ENCODE peak calls at places on chromosomes 6 and 20, in five cellular contexts. S is tibial nerve, N is psoas muscle, E is T-helper 2 cell, V is COR-L47. I is an unnamed sample.

GRCh38 chr20:23995905-23996666 is 7.5 kb upstream of the GGTLC1 start:
- DNase-seq in S (peak; percentile 29), E (peak; percentile 49), V (peak; percentile 40), N (peak; percentile 51), I (peak; percentile 69)

GRCh38 chr20:14384411-14384810 is 47.0 kb upstream of the FLRT3 start:
- DNase-seq in E (no peak), V (no peak), N (no peak), S (no peak), I (no peak)

GRCh38 chr6:136225496-136225895 is 24.6 kb downstream of the MTFR2 start:
- DNase-seq in V (no peak), E (no peak), N (no peak), S (no peak), I (no peak)

GRCh38 chr6:167129159-167129558 is 6.3 kb downstream of the CCR6 start:
- DNase-seq in E (no peak), V (no peak), N (no peak), S (no peak), I (no peak)

GRCh38 chr20:59945731-59946130 is 5.5 kb downstream of the FAM217B start:
- DNase-seq in E (no peak), N (no peak), V (no peak), S (no peak), I (no peak)

GRCh38 chr20:53677447-53678314 is 84.0 kb upstream of the ZNF217 start:
- DNase-seq in E (no peak), N (no peak), V (no peak), S (no peak), I (peak; percentile 61)

GRCh38 chr20:37907330-37907676 is 4.4 kb downstream of the VSTM2L start:
- DNase-seq in E (no peak), S (no peak), V (no peak), N (no peak), I (no peak)

GRCh38 chr20:51529027-51529749 is 13.3 kb downstream of the NFATC2 start:
- DNase-seq in E (no peak), S (no peak), V (no peak), N (no peak), I (no peak)

GRCh38 chr6:74690365-74690764 is 515.5 kb downstream of the COL12A1 start:
- DNase-seq in N (no peak), V (no peak), E (no peak), S (no peak), I (no peak)

GRCh38 chr6:14658030-14658429 is 540.5 kb downstream of the CD83 start:
- DNase-seq in N (no peak), V (no peak), E (no peak), S (no peak), I (no peak)

GRCh38 chr6:157614026-157614484 is 209.0 kb upstream of the SNX9 start:
- DNase-seq in S (no peak), N (no peak), V (no peak), E (no peak), I (no peak)

GRCh38 chr20:62700261-62700925 is 8.2 kb upstream of the NTSR1 start:
- DNase-seq in S (no peak), E (no peak), N (no peak), V (no peak), I (no peak)

GRCh38 chr6:5672581-5673011 is 334.1 kb downstream of the NRN1 start:
- DNase-seq in E (no peak), N (peak; percentile 23), V (no peak), S (no peak), I (no peak)

GRCh38 chr6:84177253-84177652 is 50.2 kb downstream of the CEP162 start:
- DNase-seq in E (no peak), V (no peak), N (no peak), S (no peak), I (no peak)

GRCh38 chr6:165656581-165657324 is 6.3 kb downstream of the PDE10A start:
- DNase-seq in S (no peak), V (no peak), N (no peak), E (no peak), I (no peak)

GRCh38 chr6:107625264-107625663 is 135.3 kb downstream of the SOBP start:
- DNase-seq in S (no peak), V (no peak), N (peak; percentile 39), E (no peak), I (no peak)

GRCh38 chr6:54846857-54847721 is 518 bp downstream of the FAM83B start:
- DNase-seq in S (no peak), V (no peak), E (no peak), N (no peak), I (peak; percentile 34)

GRCh38 chr20:3119044-3119443 is 34.5 kb upstream of the AVP start:
- DNase-seq in S (no peak), V (no peak), E (no peak), N (no peak), I (no peak)

GRCh38 chr6:151294561-151295101 is 54.9 kb downstream of the AKAP12 start:
- DNase-seq in S (no peak), N (no peak), V (no peak), E (no peak), I (no peak)

GRCh38 chr20:43404880-43405279 is 52.8 kb upstream of the SRSF6 start:
- DNase-seq in S (no peak), V (no peak), E (no peak), N (no peak), I (no peak)

GRCh38 chr20:41738584-41739193 is 120.5 kb upstream of the CHD6 start:
- DNase-seq in N (peak; percentile 25), S (no peak), V (peak; percentile 58), E (no peak), I (peak; percentile 44)

GRCh38 chr20:56788671-56789610 is 159.8 kb downstream of the TFAP2C start:
- DNase-seq in S (no peak), V (no peak), N (no peak), E (no peak), I (no peak)

GRCh38 chr6:138787138-138787537 is 8.7 kb upstream of the ECT2L start:
- DNase-seq in N (no peak), S (no peak), V (no peak), E (no peak), I (no peak)